ENCODE peak calls at places on chromosomes 7 and 10, in eight cellular contexts. D is tibial artery, V is ovary, K is tibial nerve, N is IMR-90, R is adrenal gland, Q is fibroblast of lung, M is GM23338. T is an unnamed sample.

GRCh38 chr10:63368365-63368764 is 97.4 kb downstream of the JMJD1C start:
- DNase-seq in K (no peak), R (no peak), D (no peak), V (no peak), N (no peak), Q (no peak), M (no peak), T (no peak)

GRCh38 chr10:110392860-110393732 is 88.4 kb upstream of the SMNDC1 start:
- DNase-seq in V (no peak), M (peak; percentile 11), Q (peak; percentile 28), R (no peak), D (no peak), N (peak; percentile 71), K (peak; percentile 56), T (no peak)

GRCh38 chr10:78473016-78473415 is 439.4 kb downstream of the RPS24 start:
- DNase-seq in V (no peak), K (no peak), N (no peak), M (peak; percentile 25), R (no peak), D (no peak), Q (no peak), T (no peak)

GRCh38 chr7:20307119-20307518 is 23.6 kb upstream of the ITGB8 start:
- DNase-seq in V (no peak), D (no peak), R (no peak), N (peak; percentile 46), Q (peak; percentile 85), M (peak; percentile 80), K (no peak), T (no peak)

GRCh38 chr10:113907166-113907565 is 52.7 kb downstream of the NHLRC2 start:
- DNase-seq in D (no peak), R (no peak), Q (peak; percentile 34), N (peak; percentile 29), K (no peak), V (no peak), M (no peak), T (no peak)

GRCh38 chr7:95549818-95550529 is 46.3 kb downstream of the PDK4 start:
- DNase-seq in R (peak; percentile 83), V (peak; percentile 83), M (no peak), Q (peak; percentile 92), D (peak; percentile 97), N (peak; percentile 74), K (peak; percentile 99), T (peak; percentile 98)

GRCh38 chr7:94396044-94396443 is 1.3 kb downstream of the COL1A2 start:
- DNase-seq in D (no peak), N (peak; percentile 74), R (no peak), Q (peak; percentile 84), V (no peak), M (no peak), K (peak; percentile 47), T (no peak)

GRCh38 chr10:29067628-29068027 is 221.2 kb upstream of the LYZL1 start:
- DNase-seq in K (no peak), M (no peak), N (no peak), D (no peak), Q (no peak), R (no peak), V (no peak), T (no peak)

GRCh38 chr7:115047968-115048720 is 126.2 kb downstream of the MDFIC start:
- DNase-seq in K (no peak), D (no peak), R (no peak), M (no peak), V (no peak), Q (peak; percentile 3), N (peak; percentile 80), T (no peak)

GRCh38 chr10:10434312-10434711 is 583.4 kb upstream of the CELF2 start:
- DNase-seq in M (no peak), D (no peak), R (no peak), Q (no peak), N (no peak), V (no peak), K (no peak), T (no peak)

GRCh38 chr7:91112902-91113321 is 151.3 kb upstream of the FZD1 start:
- DNase-seq in Q (peak; percentile 59), R (no peak), D (no peak), K (no peak), M (no peak), V (no peak), N (peak; percentile 82), T (no peak)

GRCh38 chr10:28382520-28383269 is 79.8 kb upstream of the MPP7 start:
- DNase-seq in N (peak; percentile 72), M (no peak), V (no peak), Q (peak; percentile 39), K (no peak), D (no peak), R (no peak), T (no peak)

GRCh38 chr10:31318382-31318853 is 598 bp upstream of the ZEB1 start:
- DNase-seq in M (peak; percentile 49), R (peak; percentile 63), D (peak; percentile 82), K (peak; percentile 65), N (peak; percentile 80), V (peak; percentile 64), Q (peak; percentile 84), T (peak; percentile 79)

GRCh38 chr10:102420443-102420809 is 210 bp upstream of the FBXL15 start:
- DNase-seq in K (no peak), V (no peak), N (no peak), M (peak; percentile 94), D (no peak), R (no peak), Q (no peak), T (no peak)

GRCh38 chr10:79933961-79934360 is 14.9 kb downstream of the SFTPD start:
- DNase-seq in R (no peak), K (no peak), Q (peak; percentile 6), D (no peak), V (no peak), N (no peak), M (no peak), T (no peak)

GRCh38 chr10:6047847-6048246 is 14.3 kb downstream of the IL2RA start:
- DNase-seq in K (no peak), D (peak; percentile 28), V (no peak), R (no peak), N (no peak), Q (no peak), M (no peak), T (no peak)

GRCh38 chr10:74194545-74194944 is 43.5 kb downstream of the ADK start:
- DNase-seq in N (peak; percentile 82), V (no peak), K (no peak), R (no peak), Q (peak; percentile 66), M (no peak), D (no peak), T (no peak)

GRCh38 chr7:149801002-149801566 is 27.7 kb upstream of the ZNF467 start:
- DNase-seq in N (no peak), Q (no peak), R (no peak), V (no peak), D (no peak), M (no peak), K (no peak), T (no peak)

GRCh38 chr7:149801816-149802215 is 28.4 kb upstream of the ZNF467 start:
- DNase-seq in N (no peak), V (no peak), K (no peak), M (no peak), D (no peak), Q (no peak), R (no peak), T (no peak)

GRCh38 chr7:149800169-149800555 is 26.8 kb upstream of the ZNF467 start:
- DNase-seq in R (no peak), D (no peak), M (no peak), Q (no peak), N (no peak), K (no peak), V (no peak), T (no peak)

GRCh38 chr7:149797771-149798170 is 24.4 kb upstream of the ZNF467 start:
- DNase-seq in N (no peak), K (no peak), Q (no peak), R (no peak), D (no peak), M (no peak), V (no peak), T (no peak)

GRCh38 chr7:149799397-149800168 is 26.2 kb upstream of the ZNF467 start:
- DNase-seq in Q (no peak), V (peak; percentile 44), R (no peak), M (peak; percentile 82), N (no peak), K (peak; percentile 12), D (no peak), T (no peak)
- TF ChIP-seq CTCF in Q (peak; percentile 19), V (no peak), R (peak; percentile 37), M (peak; percentile 98), N (peak; percentile 12), K (no peak), D (no peak), T (peak; percentile 51)

GRCh38 chr10:7984896-7985295 is 69.6 kb upstream of the GATA3 start:
- DNase-seq in R (no peak), D (no peak), V (no peak), Q (no peak), K (no peak), M (no peak), N (no peak), T (no peak)
- H3K36me3 ChIP-seq in R (no peaks in the 10 kb centered on the region), D (peaks cover 1% of the 10 kb centered on the region), V (no peaks in the 10 kb centered on the region), Q (no peaks in the 10 kb centered on the region), K (no peaks in the 10 kb centered on the region), M (no peaks in the 10 kb centered on the region), N (no peaks in the 10 kb centered on the region), T (no peaks in the 10 kb centered on the region)

DNA sequence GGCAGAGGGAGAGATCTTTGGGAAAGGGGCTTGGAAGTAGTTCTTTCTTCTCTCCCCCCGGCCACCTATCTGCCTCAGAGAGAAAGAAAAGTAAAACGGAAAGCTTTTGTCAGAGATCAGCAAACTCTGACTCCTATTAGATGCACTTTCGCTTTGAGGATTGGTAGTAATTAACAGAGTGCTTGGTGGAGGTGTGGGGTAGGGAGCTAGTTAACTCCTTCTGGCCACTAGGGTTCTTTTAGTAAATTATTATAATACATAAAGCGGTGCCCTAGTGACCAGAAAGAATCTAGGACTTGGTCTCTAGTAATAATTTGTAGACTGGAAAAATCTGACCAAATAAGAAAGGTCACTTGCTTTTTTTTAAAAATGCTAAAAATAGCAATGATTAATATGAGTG is 54.6 kb downstream of the CPVL start:
- DNase-seq in Q (no peak), V (no peak), N (no peak), R (no peak), M (peak; percentile 38), K (no peak), D (no peak), T (no peak)
- H3K4me3 ChIP-seq in Q (peak overlapping the region; percentile 18), V (peak overlapping the region; percentile 31), N (peak overlapping the region; percentile 49), R (no peak overlapping the region), M (no peak overlapping the region), K (peak overlapping the region; percentile 37), D (peak overlapping the region; percentile 36), T (peak overlapping the region; percentile 20)

DNA sequence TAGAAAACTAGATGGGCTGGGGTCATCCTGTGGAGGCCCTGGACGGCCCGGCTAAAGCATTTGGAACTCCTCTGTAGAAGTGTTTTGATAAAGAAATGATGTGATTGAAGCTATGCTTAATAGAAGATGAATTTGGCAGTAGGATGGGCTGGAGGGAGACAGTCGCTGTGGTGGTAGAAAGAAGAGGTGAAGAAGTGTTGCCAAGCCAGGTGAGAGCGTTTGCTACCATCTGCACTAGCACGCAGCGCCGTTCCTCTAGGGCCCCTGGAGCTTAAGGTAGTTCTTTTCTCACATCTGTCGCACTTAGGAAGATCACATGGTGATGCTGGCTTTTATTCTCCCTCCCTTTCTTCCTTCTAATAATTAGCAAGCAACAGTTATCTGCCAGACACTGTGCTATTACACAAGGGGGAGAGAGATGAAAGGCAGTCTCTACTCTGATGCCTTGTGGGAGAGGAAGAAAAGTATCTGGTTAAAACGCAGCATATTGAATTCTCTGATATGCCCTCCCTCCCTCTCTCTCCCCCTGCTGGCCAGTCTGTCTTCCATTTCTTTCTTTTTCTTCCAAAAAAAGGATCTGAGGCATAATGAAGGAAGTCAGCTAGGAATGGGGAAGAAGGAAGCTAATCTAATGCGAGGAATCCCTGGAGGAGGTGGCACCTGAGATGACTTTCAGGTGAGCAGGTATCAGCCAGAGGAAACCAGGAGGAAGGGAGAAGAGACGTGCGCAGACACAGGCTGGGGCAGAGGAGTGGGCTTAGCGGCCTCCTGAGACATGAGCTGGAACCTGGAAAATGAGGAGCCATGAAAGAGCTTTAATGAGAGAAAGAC is 162.3 kb upstream of the KLF14 start:
- DNase-seq in K (no peak), V (no peak), D (no peak), M (peak; percentile 64), R (no peak), N (peak; percentile 54), Q (peak; percentile 44), T (no peak)
- TF ChIP-seq CTCF in K (no peak), V (no peak), D (no peak), M (peak; percentile 60), R (no peak), N (peak; percentile 54), Q (peak; percentile 68), T (no peak)

T was measured in right atrium auricular region.